ENCODE peak calls at places on chromosomes 4 and X, in five cellular contexts. J is HCT116, E is GM23338, D is K562, P is GM12878. R is an unnamed sample.

GRCh38 chr4:41455215-41455614 is 82.7 kb upstream of the LIMCH1 start:
- DNase-seq in J (no peak), E (peak), D (no peak), P (no peak), R (no peak)

GRCh38 chr4:77600521-77601451 is 4.8 kb upstream of the CXCL13 start:
- DNase-seq in J (peak), E (peak), D (peak), P (no peak), R (peak)

GRCh38 chr4:77636902-77637301 is 31.3 kb downstream of the CXCL13 start:
- DNase-seq in J (peak), E (no peak), D (no peak), P (no peak), R (peak)

GRCh38 chr4:140388015-140388414 is 14.6 kb downstream of the SCOC start:
- DNase-seq in J (no peak), E (no peak), D (no peak), P (no peak), R (no peak)

GRCh38 chr4:178395798-178396197 is 953.6 kb upstream of the AGA start:
- DNase-seq in J (no peak), E (peak), D (no peak), P (no peak), R (no peak)

GRCh38 chr4:108210989-108211725 is 42.4 kb upstream of the LEF1 start:
- DNase-seq in J (no peak), E (no peak), D (no peak), P (no peak), R (no peak)

GRCh38 chr4:36349904-36350554 is 68.6 kb downstream of the DTHD1 start:
- DNase-seq in J (no peak), E (no peak), D (no peak), P (no peak), R (no peak)

GRCh38 chrX:1398431-1399340 is 6.8 kb upstream of the SLC25A6 start:
- DNase-seq in J (no peak), E (no peak), D (no peak), P (no peak), R (no peak)

GRCh38 chr4:113436360-113436759 is 325.2 kb downstream of the CAMK2D start:
- DNase-seq in J (no peak), E (no peak), D (no peak), P (no peak), R (peak)

GRCh38 chrX:95666056-95666455 is 1018.6 kb upstream of the DIAPH2 start:
- DNase-seq in J (no peak), E (no peak), D (no peak), P (no peak), R (no peak)

GRCh38 chr4:768076-768475 is 57.9 kb downstream of the CPLX1 start:
- DNase-seq in J (no peak), E (no peak), D (no peak), P (no peak), R (no peak)

GRCh38 chr4:186904104-186904503 is 180.4 kb upstream of the FAT1 start:
- DNase-seq in J (no peak), E (no peak), D (no peak), P (no peak), R (peak)

GRCh38 chr4:86448891-86449290 is 89.0 kb upstream of the MAPK10 start:
- DNase-seq in J (no peak), E (no peak), D (no peak), P (no peak), R (no peak)
- TF ChIP-seq POLR2AphosphoS5 in J (no peak), E (no peak), D (no peak), P (no peak), R (no peak)

DNA sequence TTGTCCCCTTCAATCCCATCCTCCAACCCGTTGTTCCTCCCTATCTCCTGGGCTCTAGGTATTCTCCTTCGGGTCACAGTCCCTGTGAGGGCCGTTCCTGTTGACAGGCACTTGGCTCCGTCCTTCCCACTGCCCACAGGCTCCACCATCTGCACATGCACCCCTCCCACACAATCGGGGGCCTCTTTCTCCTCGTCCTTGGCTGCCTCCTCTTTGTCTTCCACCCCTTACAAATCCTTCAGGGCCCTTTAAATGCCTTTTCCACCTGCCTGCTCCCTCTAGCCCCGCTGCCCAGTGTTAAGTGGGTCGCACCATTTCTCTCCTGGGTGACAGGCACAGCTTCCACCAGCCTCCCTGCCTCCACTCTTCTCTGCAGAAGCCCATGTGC is 2.7 kb upstream of the AVPR2 start:
- DNase-seq in J (no peak), E (no peak), D (no peak), P (no peak), R (no peak)
- H3K4me2 ChIP-seq in J (no peak), E (no peak), D (no peak), P (no peak), R (no peak)

DNA sequence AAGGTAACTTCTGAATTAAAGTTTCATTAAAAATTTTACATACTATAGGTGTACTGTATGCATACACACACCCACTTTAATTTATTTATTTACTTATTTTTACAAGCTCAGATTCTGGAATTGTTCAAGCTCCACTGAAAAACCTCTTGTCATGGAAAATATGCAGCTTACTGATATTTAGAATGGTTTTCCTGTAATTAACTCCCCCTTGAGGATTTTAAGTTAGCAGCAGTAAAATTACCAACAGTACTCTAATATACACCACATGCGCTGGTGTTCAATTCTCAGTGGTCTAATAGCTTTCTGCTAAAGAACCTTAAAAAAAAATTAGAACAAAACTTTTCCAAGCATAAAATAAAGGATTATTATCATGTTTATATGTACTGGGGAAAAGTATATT is 12.0 kb downstream of the MAB21L2 start:
- DNase-seq in J (no peak), E (no peak), D (no peak), P (no peak), R (peak)
- TF ChIP-seq CTCF in J (peak), E (no peak), D (peak), P (no peak), R (peak)

DNA sequence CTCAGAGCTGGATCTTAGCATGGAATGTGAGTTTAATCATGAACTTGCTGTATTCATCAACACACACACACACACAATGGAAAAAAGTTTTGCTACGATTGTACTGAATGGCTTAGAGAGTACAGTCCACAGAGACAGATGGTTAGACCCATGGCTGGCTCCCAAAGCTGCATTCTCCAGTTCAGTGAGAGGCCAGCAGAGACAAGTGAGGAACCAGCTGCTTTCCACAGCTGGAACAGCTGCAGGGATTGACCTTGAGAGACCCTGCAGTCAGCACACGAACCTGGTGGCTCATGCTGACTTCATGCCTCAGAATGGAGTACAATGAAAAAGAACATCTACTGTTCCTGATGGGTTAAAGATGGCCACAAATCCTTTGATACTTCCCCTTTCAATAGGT is 94.5 kb downstream of the DHX15 start:
- DNase-seq in J (no peak), E (no peak), D (no peak), P (no peak), R (no peak)
- TF ChIP-seq POLR2AphosphoS5 in J (no peak), E (no peak), D (no peak), P (no peak), R (no peak)

GRCh38 chrX:23552289-23552688 is 115.0 kb upstream of the PRDX4 start:
- DNase-seq in J (no peak), E (no peak), D (no peak), P (no peak), R (no peak)

GRCh38 chrX:23554304-23554703 is 113.0 kb upstream of the PRDX4 start:
- DNase-seq in J (peak), E (peak), D (peak), P (no peak), R (peak)

GRCh38 chrX:23559975-23560374 is 107.3 kb upstream of the PRDX4 start:
- DNase-seq in J (no peak), E (peak), D (no peak), P (no peak), R (no peak)

GRCh38 chrX:23557070-23557469 is 110.2 kb upstream of the PRDX4 start:
- DNase-seq in J (no peak), E (no peak), D (no peak), P (no peak), R (no peak)
- H3K4me2 ChIP-seq in J (no peak), E (no peak), D (no peak), P (no peak), R (no peak)

DNA sequence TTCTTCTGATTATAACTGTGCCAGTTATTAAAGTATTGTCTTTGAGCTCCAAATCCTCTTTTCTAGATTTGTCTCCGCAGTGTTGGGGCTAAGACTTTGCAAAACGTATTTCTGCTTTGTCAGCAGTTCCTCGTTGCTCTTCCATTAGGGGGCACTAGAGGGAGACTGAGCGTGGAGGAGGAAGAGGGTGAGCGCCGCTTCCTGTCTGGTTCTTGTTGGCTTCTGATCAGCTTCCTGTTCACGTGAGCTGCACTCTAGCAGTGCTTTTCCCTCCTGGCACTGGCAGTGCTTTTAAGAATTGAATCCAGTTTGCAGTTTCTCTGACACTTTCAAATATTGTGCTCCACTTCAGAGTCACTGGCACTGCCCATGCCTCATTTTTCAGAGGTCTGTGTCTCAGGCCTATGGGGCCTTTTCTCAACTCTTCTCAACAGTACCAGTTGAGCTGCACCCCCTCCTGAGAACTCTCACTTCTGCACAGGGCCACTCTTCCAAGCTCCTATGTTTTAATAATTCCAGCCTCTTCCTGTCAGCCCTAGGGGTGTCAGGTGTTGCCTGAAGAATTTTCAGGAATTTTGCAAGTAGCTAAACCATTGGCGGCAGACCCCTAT is 54.4 kb upstream of the LCORL start:
- DNase-seq in J (peak), E (peak), D (peak), P (no peak), R (peak)
- TF ChIP-seq CTCF in J (peak), E (peak), D (peak), P (peak), R (peak)

GRCh38 chr4:105174098-105174497 is 27.4 kb downstream of the TET2 start:
- DNase-seq in J (no peak), E (no peak), D (no peak), P (no peak), R (no peak)
- TF ChIP-seq POLR2AphosphoS5 in J (no peak), E (no peak), D (no peak), P (no peak), R (no peak)

GRCh38 chrX:39642071-39642470 is 455.7 kb downstream of the BCOR start:
- DNase-seq in J (no peak), E (no peak), D (no peak), P (no peak), R (peak)
- H3K4me2 ChIP-seq in J (no peak), E (no peak), D (peak), P (no peak), R (no peak)

GRCh38 chrX:9619581-9619980 is 146.1 kb downstream of the GPR143 start:
- DNase-seq in J (no peak), E (peak), D (no peak), P (no peak), R (no peak)
- TF ChIP-seq CTCF in J (no peak), E (peak), D (no peak), P (no peak), R (no peak)

DNA sequence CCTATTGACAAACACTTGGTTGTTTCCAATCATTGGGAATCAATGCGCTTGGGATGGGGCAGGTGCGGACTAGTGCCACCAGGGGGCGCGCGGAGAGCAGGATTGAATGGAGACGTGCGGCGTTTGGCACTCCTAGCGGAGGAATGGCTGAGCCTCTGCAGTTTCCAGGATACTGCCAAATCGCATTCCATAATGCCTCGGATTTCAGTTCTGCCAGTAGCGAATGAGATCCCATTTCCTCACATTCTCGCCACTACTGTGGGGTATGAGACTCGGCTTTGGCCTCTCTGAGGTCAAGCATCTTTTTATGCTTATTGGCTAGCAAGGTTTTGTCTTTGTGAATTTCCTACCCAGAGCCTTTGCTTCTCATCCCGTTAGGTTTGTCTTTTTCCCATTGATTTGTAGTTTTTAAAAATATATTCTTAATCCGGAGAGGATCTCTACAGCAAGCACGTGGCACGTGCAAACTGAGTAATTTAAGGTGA is 28.7 kb downstream of the CLDN34 start:
- DNase-seq in J (peak), E (peak), D (peak), P (no peak), R (peak)
- TF ChIP-seq POLR2AphosphoS5 in J (no peak), E (no peak), D (no peak), P (no peak), R (no peak)

R was measured in endothelial cell of umbilical vein.